ENCODE peak calls at places on chromosomes 4 and X, in four cellular contexts. P is activated T-cell treated with anti-CD3 and anti-CD28 coated beads for 1 hour; K is COLO829; W is stimulated activated CD8-positive, alpha-beta memory T cell treated with anti-CD3 and anti-CD28 coated beads, Interleukin-15, amount 100 ng/mL, for 24 hours. H is an unnamed sample.

GRCh38 chr4:5721923-5722322 is 10.9 kb downstream of the EVC start:
- DNase-seq in P (no peak), K (no peak), W (no peak), H (no peak)

GRCh38 chr4:99809326-99809725 is 7.3 kb upstream of the DAPP1 start:
- DNase-seq in P (no peak), K (no peak), W (no peak), H (no peak)

GRCh38 chr4:105122334-105122733 is 24.3 kb upstream of the TET2 start:
- DNase-seq in P (no peak), K (no peak), W (no peak), H (no peak)

GRCh38 chr4:147975325-147975724 is 243.4 kb downstream of the ARHGAP10 start:
- DNase-seq in P (no peak), K (no peak), W (no peak), H (no peak)

GRCh38 chr4:5378002-5378401 is 326.7 kb downstream of the STK32B start:
- DNase-seq in P (no peak), K (peak), W (no peak), H (no peak)

GRCh38 chrX:71634366-71634765 is 16.1 kb upstream of the CXCR3 start:
- DNase-seq in P (no peak), K (no peak), W (no peak), H (no peak)

GRCh38 chr4:75696551-75696950 is 23.3 kb upstream of the G3BP2 start:
- DNase-seq in P (no peak), K (no peak), W (no peak), H (no peak)

GRCh38 chr4:73687414-73687813 is 53.0 kb upstream of the CXCL8 start:
- DNase-seq in P (no peak), K (no peak), W (no peak), H (no peak)

GRCh38 chrX:139738581-139738980 is 30.6 kb upstream of the MCF2 start:
- DNase-seq in P (no peak), K (no peak), W (no peak), H (no peak)

GRCh38 chrX:17242470-17242869 is 132.5 kb upstream of the NHS start:
- DNase-seq in P (peak), K (no peak), W (no peak), H (peak)

H was measured in memory B cell.